ENCODE peak calls at places on chromosomes 4 and X, in nine cellular contexts. N is GM12865, V is nephron progenitor cell, Z is lower lobe of right lung, W is lower leg skin, K is choroid plexus epithelial cell, L is mucosa of descending colon, U is K562, P is BJ. D is an unnamed sample.

GRCh38 chrX:41275661-41276609 is 58.0 kb upstream of the DDX3X start:
- DNase-seq in N (peak; percentile 50), V (peak; percentile 66), Z (peak; percentile 74), W (peak; percentile 93), K (peak; percentile 59), L (peak; percentile 69), U (peak; percentile 72), P (no peak), D (peak; percentile 79)

GRCh38 chr4:152998861-152999260 is 62.7 kb downstream of the FHDC1 start:
- DNase-seq in N (no peak), V (no peak), Z (no peak), W (no peak), K (no peak), L (no peak), U (no peak), P (no peak), D (no peak)

GRCh38 chr4:165476214-165477098 is 97.6 kb downstream of the CPE start:
- DNase-seq in N (no peak), V (no peak), Z (no peak), W (no peak), K (peak; percentile 45), L (no peak), U (peak; percentile 84), P (no peak), D (no peak)

GRCh38 chrX:16718824-16719333 is 533 bp upstream of the SYAP1 start:
- DNase-seq in N (no peak), V (no peak), Z (no peak), W (no peak), K (no peak), L (no peak), U (no peak), P (no peak), D (no peak)

GRCh38 chr4:4417886-4418285 is 31.0 kb downstream of the NSG1 start:
- DNase-seq in N (no peak), V (no peak), Z (no peak), W (peak; percentile 64), K (no peak), L (no peak), U (no peak), P (no peak), D (no peak)

GRCh38 chr4:153987291-153987690 is 198.4 kb upstream of the SFRP2 start:
- DNase-seq in N (no peak), V (no peak), Z (no peak), W (no peak), K (peak; percentile 82), L (no peak), U (no peak), P (peak; percentile 77), D (no peak)

GRCh38 chrX:132909643-132910042 is 48.8 kb downstream of the HS6ST2 start:
- DNase-seq in N (no peak), V (no peak), Z (no peak), W (no peak), K (peak; percentile 89), L (no peak), U (no peak), P (no peak), D (no peak)

GRCh38 chr4:7392438-7393374 is 42.0 kb downstream of the PSAPL1 start:
- DNase-seq in N (no peak), V (peak; percentile 58), Z (peak; percentile 41), W (no peak), K (peak; percentile 49), L (no peak), U (no peak), P (no peak), D (no peak)

GRCh38 chr4:96016615-96017299 is 176.9 kb downstream of the PDHA2 start:
- DNase-seq in N (peak; percentile 9), V (no peak), Z (no peak), W (no peak), K (peak; percentile 72), L (no peak), U (no peak), P (no peak), D (peak; percentile 4)

DNA sequence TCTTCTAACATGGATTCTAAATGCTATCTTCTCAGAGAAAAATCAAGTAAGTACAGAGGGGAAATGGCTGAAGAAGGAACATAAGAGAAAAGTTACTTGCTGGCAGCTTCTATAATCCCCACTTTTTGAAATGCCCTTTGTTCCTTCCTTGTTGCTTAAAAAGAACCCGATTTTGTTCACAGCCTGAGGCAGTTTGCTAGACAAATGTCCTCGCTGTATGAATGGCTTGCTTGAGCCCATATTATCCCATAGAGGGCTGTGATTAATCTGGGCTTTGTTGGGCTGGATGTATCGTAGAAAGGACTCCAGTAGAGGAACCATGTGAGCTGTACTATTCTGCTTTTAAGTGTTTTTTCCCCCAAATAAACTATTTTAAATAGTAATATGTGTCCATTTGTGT is 134.3 kb upstream of the FGF13 start:
- DNase-seq in N (no peak), V (no peak), Z (no peak), W (no peak), K (no peak), L (no peak), U (no peak), P (no peak), D (no peak)
- TF ChIP-seq CTCF in N (no peak), V (no peak), Z (no peak), W (no peak), K (no peak), L (no peak), U (no peak), P (no peak), D (no peak)

GRCh38 chrX:30525732-30526131 is 51.8 kb downstream of the TASL start:
- DNase-seq in N (no peak), V (no peak), Z (no peak), W (no peak), K (no peak), L (no peak), U (no peak), P (no peak), D (no peak)
- TF ChIP-seq CTCF in N (no peak), V (no peak), Z (no peak), W (no peak), K (no peak), L (no peak), U (no peak), P (no peak), D (no peak)

GRCh38 chr4:17763352-17763890 is 18.0 kb downstream of the FAM184B start:
- DNase-seq in N (no peak), V (no peak), Z (no peak), W (no peak), K (no peak), L (no peak), U (no peak), P (no peak), D (no peak)

GRCh38 chr4:17769406-17770174 is 11.8 kb downstream of the FAM184B start:
- DNase-seq in N (no peak), V (no peak), Z (no peak), W (no peak), K (no peak), L (no peak), U (no peak), P (no peak), D (no peak)

GRCh38 chr4:17763931-17764330 is 17.5 kb downstream of the FAM184B start:
- DNase-seq in N (no peak), V (no peak), Z (no peak), W (no peak), K (no peak), L (no peak), U (no peak), P (no peak), D (no peak)

GRCh38 chr4:17765514-17766286 is 15.7 kb downstream of the FAM184B start:
- DNase-seq in N (no peak), V (no peak), Z (no peak), W (no peak), K (no peak), L (no peak), U (no peak), P (no peak), D (no peak)

GRCh38 chr4:17766826-17767458 is 14.5 kb downstream of the FAM184B start:
- DNase-seq in N (no peak), V (no peak), Z (no peak), W (no peak), K (no peak), L (no peak), U (no peak), P (no peak), D (no peak)
- TF ChIP-seq CTCF in N (no peak), V (no peak), Z (no peak), W (no peak), K (no peak), L (no peak), U (no peak), P (no peak), D (no peak)

GRCh38 chr4:65089666-65090065 is 580.6 kb downstream of the EPHA5 start:
- DNase-seq in N (no peak), V (no peak), Z (no peak), W (no peak), K (peak; percentile 19), L (no peak), U (no peak), P (no peak), D (no peak)
- TF ChIP-seq CTCF in N (no peak), V (no peak), Z (no peak), W (no peak), K (peak; percentile 35), L (no peak), U (no peak), P (no peak), D (no peak)

GRCh38 chr4:81757706-81758105 is 286.0 kb upstream of the RASGEF1B start:
- DNase-seq in N (no peak), V (no peak), Z (no peak), W (no peak), K (no peak), L (no peak), U (no peak), P (no peak), D (no peak)
- TF ChIP-seq CTCF in N (no peak), V (no peak), Z (no peak), W (no peak), K (no peak), L (no peak), U (no peak), P (no peak), D (no peak)

GRCh38 chr4:123244233-123244632 is 152.4 kb upstream of the SPRY1 start:
- DNase-seq in N (peak; percentile 3), V (no peak), Z (peak; percentile 69), W (peak; percentile 87), K (peak; percentile 63), L (no peak), U (no peak), P (no peak), D (no peak)
- TF ChIP-seq CTCF in N (no peak), V (no peak), Z (peak; percentile 12), W (no peak), K (peak; percentile 24), L (no peak), U (no peak), P (no peak), D (no peak)